ENCODE peak calls at places on chromosomes 11 and 22, in ten cellular contexts. R is lower leg skin, T is adrenal gland, H is ovary, P is uterus, D is body of pancreas, Z is endothelial cell of umbilical vein, M is GM12892, L is heart left ventricle, G is tibial nerve. F is an unnamed sample.

GRCh38 chr11:10669258-10670033 is 24.1 kb downstream of the IRAG1 start:
- DNase-seq in L (no peak), G (no peak), Z (peak), H (no peak), P (peak), T (peak), D (peak), M (no peak), R (no peak), F (no peak)

GRCh38 chr11:5233268-5233667 is 1.0 kb downstream of the HBD start:
- DNase-seq in P (no peak), T (no peak), D (no peak), H (no peak), M (no peak), G (no peak), Z (no peak), L (no peak), R (no peak), F (no peak)

GRCh38 chr11:96061730-96062524 is 138.0 kb upstream of the MTMR2 start:
- DNase-seq in L (no peak), Z (peak), D (no peak), T (no peak), R (no peak), H (no peak), P (no peak), M (no peak), G (no peak), F (no peak)

GRCh38 chr22:28282346-28282745 is 363.3 kb upstream of the PITPNB start:
- DNase-seq in L (no peak), M (no peak), P (no peak), Z (no peak), G (no peak), D (no peak), R (no peak), H (no peak), T (no peak), F (no peak)

GRCh38 chr11:12525466-12526055 is 148.2 kb downstream of the PARVA start:
- DNase-seq in P (no peak), M (no peak), D (no peak), L (no peak), T (no peak), H (no peak), Z (no peak), R (no peak), G (no peak), F (no peak)

GRCh38 chr11:74057251-74058151 is 48.6 kb upstream of the UCP3 start:
- DNase-seq in G (no peak), T (no peak), M (no peak), L (no peak), R (no peak), H (no peak), Z (peak), D (no peak), P (no peak), F (peak)

GRCh38 chr11:69922596-69923111 is 103.4 kb upstream of the FGF3 start:
- DNase-seq in D (no peak), G (no peak), Z (no peak), R (no peak), T (no peak), P (no peak), L (no peak), H (no peak), M (no peak), F (no peak)

GRCh38 chr11:122159173-122159701 is 43.2 kb upstream of the BLID start:
- DNase-seq in R (no peak), P (peak), G (no peak), Z (peak), L (peak), T (no peak), D (no peak), H (peak), M (no peak), F (no peak)

GRCh38 chr11:69172674-69173073 is 16.9 kb downstream of the SMIM38 start:
- DNase-seq in H (no peak), G (no peak), L (no peak), M (no peak), Z (no peak), P (no peak), R (no peak), T (no peak), D (no peak), F (peak)

GRCh38 chr11:119196833-119197483 is 9.2 kb upstream of the CBL start:
- DNase-seq in T (peak), R (peak), P (peak), L (peak), H (peak), M (peak), G (no peak), D (peak), Z (peak), F (peak)

GRCh38 chr11:5992604-5993251 is 5.9 kb upstream of the OR52L1 start:
- DNase-seq in L (no peak), G (no peak), M (no peak), T (no peak), Z (peak), R (no peak), D (peak), H (no peak), P (no peak), F (peak)

GRCh38 chr11:66880484-66881211 is 23.8 kb downstream of the LRFN4 start:
- DNase-seq in H (peak), D (peak), L (no peak), P (no peak), Z (no peak), T (no peak), G (no peak), R (no peak), M (no peak), F (no peak)

GRCh38 chr11:80495116-80495515 is 1054.3 kb upstream of the TENM4 start:
- DNase-seq in H (no peak), D (no peak), L (no peak), R (no peak), P (no peak), G (no peak), T (no peak), Z (no peak), M (no peak), F (no peak)

GRCh38 chr11:830295-831131 is 2.2 kb upstream of the CD151 start:
- DNase-seq in G (no peak), Z (peak), M (peak), H (peak), L (peak), T (peak), D (no peak), R (no peak), P (peak), F (no peak)

GRCh38 chr11:2400761-2401435 is 348 bp downstream of the TSSC4 start:
- DNase-seq in Z (no peak), T (no peak), G (no peak), D (no peak), M (no peak), H (no peak), P (no peak), R (no peak), L (no peak), F (no peak)

GRCh38 chr11:134573857-134574256 is 161.8 kb upstream of the B3GAT1 start:
- DNase-seq in R (no peak), P (no peak), G (no peak), L (no peak), M (no peak), H (no peak), Z (no peak), D (no peak), T (no peak), F (no peak)

GRCh38 chr11:108453207-108453835 is 14.0 kb downstream of the C11orf65 start:
- DNase-seq in H (no peak), R (no peak), L (no peak), P (no peak), Z (no peak), D (no peak), G (no peak), T (no peak), M (no peak), F (no peak)

GRCh38 chr11:13970986-13971385 is 8.5 kb downstream of the SPON1 start:
- DNase-seq in H (no peak), T (no peak), D (no peak), Z (no peak), L (no peak), P (no peak), R (no peak), M (no peak), G (no peak), F (peak)

GRCh38 chr22:37259540-37260029 is 15.5 kb upstream of the RAC2 start:
- DNase-seq in Z (peak), M (no peak), G (no peak), T (no peak), D (no peak), P (no peak), L (no peak), H (peak), R (no peak), F (no peak)

DNA sequence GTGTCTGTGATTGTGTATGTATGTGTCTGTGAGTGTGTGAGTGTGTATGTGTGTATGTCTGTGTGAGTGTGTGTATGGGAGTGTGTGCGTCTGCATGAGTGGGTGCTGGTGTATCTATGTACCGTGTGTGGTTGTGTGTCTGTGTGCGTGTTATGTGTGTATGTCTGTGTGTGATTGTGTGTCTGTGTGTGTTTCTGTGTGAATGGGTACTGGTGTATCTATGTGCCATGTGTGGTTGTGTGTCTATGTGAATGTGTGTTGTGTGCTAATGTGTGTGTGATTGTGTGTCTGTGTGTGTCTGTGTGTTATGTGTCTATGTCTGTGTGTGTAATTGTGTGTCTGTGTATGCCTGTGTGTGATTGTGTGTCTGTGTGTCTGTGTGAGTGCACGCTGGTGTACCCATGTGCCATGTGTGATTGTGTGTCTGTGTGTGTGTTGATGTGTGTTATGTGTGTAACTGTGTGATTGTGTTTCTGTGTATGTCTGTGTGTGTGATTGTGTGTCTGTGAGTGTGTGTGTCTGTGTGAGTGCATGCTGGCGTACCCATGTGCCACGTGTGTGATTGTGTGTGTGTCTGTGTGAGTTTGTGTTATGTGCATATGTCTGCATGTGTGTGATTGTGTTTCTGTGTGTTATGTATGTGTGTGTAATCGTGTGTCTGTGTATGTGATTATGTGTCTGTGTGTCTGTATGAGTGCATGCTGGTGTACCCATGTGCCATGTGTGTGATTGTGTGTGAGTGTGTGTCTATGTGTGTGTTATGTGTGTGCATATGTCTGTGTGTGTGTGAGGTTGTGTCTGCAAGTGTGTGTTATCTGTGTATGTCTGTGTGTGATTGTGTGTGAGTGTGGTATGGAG is 6.8 kb upstream of the CACNA1I start:
- DNase-seq in H (no peak), D (no peak), P (no peak), Z (no peak), L (no peak), R (no peak), G (no peak), M (no peak), T (no peak), F (no peak)
- TF ChIP-seq POLR2A in H (no peak), D (no peak), P (no peak), Z (no peak), L (no peak), R (no peak), G (no peak), M (no peak), T (no peak), F (no peak)

DNA sequence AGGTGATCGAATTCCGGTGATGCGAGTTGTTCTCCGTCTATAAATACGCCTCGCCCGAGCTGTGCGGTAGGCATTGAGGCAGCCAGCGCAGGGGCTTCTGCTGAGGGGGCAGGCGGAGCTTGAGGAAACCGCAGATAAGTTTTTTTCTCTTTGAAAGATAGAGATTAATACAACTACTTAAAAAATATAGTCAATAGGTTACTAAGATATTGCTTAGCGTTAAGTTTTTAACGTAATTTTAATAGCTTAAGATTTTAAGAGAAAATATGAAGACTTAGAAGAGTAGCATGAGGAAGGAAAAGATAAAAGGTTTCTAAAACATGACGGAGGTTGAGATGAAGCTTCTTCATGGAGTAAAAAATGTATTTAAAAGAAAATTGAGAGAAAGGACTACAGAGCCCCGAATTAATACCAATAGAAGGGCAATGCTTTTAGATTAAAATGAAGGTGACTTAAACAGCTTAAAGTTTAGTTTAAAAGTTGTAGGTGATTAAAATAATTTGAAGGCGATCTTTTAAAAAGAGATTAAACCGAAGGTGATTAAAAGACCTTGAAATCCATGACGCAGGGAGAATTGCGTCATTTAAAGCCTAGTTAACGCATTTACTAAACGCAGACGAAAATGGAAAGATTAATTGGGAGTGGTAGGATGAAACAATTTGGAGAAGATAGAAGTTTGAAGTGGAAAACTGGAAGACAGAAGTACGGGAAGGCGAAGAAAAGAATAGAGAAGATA is at the start of gene MALAT1:
- DNase-seq in H (peak), R (peak), Z (peak), P (peak), T (peak), M (no peak), L (peak), D (peak), G (peak), F (no peak)
- TF ChIP-seq POLR2A in H (no peak), R (no peak), Z (peak), P (peak), T (peak), M (peak), L (peak), D (peak), G (peak), F (peak)

DNA sequence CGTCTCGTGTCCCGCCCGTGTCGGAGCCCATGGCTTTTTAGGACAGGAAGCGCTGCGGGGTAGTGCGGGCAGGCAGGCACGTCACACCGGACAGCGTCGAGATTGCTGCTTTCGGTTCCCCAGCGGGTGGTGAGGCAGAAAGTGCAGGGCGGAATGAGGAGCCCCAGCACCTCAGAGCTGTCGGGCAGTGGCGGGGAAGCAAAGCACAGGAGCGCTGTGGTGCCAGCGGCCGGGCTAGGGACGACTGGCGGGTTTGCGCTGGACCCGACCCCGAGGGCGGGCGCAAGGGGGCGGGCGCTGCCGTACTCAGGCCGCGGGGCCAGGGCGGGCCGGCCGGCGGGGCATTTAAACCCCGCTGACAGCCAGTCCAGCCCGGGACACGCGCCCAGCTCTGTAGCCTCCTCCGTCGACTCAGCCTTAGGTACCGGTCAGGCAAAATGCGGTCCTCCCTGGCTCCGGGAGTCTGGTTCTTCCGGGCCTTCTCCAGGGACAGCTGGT is at the start of gene SLC37A2:
- DNase-seq in M (peak), L (peak), G (peak), Z (peak), P (peak), H (peak), T (peak), D (peak), R (no peak), F (peak)
- TF ChIP-seq POLR2A in M (peak), L (no peak), G (peak), Z (no peak), P (peak), H (no peak), T (peak), D (peak), R (no peak), F (no peak)

DNA sequence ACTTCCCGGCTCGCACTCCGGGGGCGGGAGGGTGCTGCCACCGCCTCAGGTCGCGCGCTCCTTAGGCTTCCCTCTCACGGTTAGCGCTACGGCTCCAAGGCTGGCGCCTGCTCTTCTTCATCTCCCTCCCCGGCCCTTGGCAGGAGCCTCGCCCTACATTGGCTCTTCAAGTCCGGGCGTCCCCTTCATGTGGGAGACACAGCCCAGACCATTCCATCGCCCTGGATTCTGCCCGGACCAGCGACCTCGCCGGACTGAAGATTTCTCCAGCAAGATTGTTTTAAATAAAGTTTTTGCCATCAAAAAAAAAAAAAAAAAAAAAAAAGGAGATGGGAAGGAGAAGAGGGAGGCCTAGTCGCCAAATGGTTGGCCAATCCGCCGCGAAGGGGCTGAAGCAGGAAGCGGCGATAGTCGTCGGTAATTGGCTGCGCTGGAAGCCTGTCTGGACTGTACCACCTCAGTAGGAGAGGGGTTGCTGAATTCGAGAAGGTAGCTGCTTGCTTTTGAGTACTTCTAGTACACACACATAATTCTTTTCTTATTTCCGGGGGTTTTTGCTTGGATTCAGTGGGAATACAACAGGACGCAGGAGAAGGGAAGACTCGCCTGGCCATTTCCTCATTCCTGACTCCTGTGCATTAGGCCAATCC is 724 bp upstream of the ZDHHC5 start:
- DNase-seq in L (peak), H (peak), D (peak), R (peak), G (peak), P (peak), T (peak), M (peak), Z (peak), F (peak)
- TF ChIP-seq POLR2A in L (no peak), H (no peak), D (peak), R (no peak), G (no peak), P (no peak), T (peak), M (peak), Z (peak), F (peak)

GRCh38 chr11:86869531-86869930 is 69.2 kb downstream of the PRSS23 start:
- DNase-seq in D (no peak), P (no peak), M (no peak), R (no peak), T (no peak), G (no peak), L (no peak), Z (no peak), H (no peak), F (no peak)

GRCh38 chr11:86865436-86865835 is 65.1 kb downstream of the PRSS23 start:
- DNase-seq in Z (no peak), D (no peak), P (no peak), T (no peak), M (no peak), G (no peak), R (no peak), H (no peak), L (no peak), F (no peak)

GRCh38 chr11:86873573-86874083 is 73.3 kb downstream of the PRSS23 start:
- DNase-seq in R (no peak), P (no peak), D (no peak), L (no peak), G (no peak), Z (no peak), T (no peak), M (no peak), H (no peak), F (no peak)

GRCh38 chr11:86874314-86875056 is 74.1 kb downstream of the PRSS23 start:
- DNase-seq in D (no peak), M (no peak), R (no peak), L (no peak), P (no peak), T (no peak), G (no peak), H (no peak), Z (no peak), F (no peak)

DNA sequence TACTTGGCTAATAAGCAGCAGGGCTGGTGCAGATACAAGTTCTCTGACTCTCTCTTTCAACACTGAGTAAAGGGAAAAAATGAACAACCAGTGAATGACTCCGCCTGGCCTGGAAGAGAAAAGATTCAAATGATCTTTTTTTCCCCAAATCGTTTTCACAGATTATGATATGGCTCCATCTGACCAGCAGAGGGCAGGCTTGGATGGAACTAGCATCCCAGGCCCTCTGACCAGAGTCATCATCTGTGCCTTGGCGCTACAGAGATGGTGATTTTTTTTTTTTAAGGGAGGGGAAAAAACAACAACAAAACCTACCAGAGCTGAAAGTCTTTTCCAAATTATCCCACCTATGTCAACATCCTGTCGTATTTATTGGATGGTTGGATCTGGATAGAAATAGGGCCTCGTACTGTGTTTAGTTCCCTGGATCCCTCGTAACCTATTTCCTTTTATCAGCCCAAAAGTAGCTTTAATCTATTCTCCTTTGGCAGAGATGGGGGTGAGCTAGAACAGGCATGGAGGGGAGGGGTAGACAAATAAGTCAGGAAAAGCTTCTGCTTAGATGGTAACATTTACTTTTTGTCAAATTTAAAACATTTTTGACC is 69.7 kb downstream of the PRSS23 start:
- DNase-seq in H (peak), M (peak), D (peak), T (peak), G (peak), L (peak), P (peak), R (peak), Z (peak), F (no peak)
- TF ChIP-seq POLR2A in H (no peak), M (no peak), D (no peak), T (no peak), G (no peak), L (no peak), P (no peak), R (no peak), Z (no peak), F (no peak)

GRCh38 chr11:62444271-62444833 is 25.5 kb downstream of the SCGB1A1 start:
- DNase-seq in Z (peak), H (peak), G (peak), M (peak), P (peak), L (peak), R (peak), T (peak), D (peak), F (no peak)
- TF ChIP-seq POLR2A in Z (no peak), H (no peak), G (no peak), M (no peak), P (peak), L (no peak), R (no peak), T (no peak), D (no peak), F (peak)

GRCh38 chr11:64996710-64997380 is at the start of gene BATF2:
- DNase-seq in M (peak), H (peak), P (peak), L (peak), G (peak), D (peak), T (peak), Z (peak), R (peak), F (peak)
- TF ChIP-seq POLR2A in M (no peak), H (no peak), P (no peak), L (no peak), G (no peak), D (peak), T (peak), Z (no peak), R (no peak), F (peak)

F was measured in H54.